ENCODE peak calls at places on chromosomes 11 and 22, in six cellular contexts. P, X, C, J, Q and E are unnamed samples.

GRCh38 chr22:32644252-32645100 is 157.0 kb upstream of the TIMP3 start:
- DNase-seq in P (peak; percentile 76), X (no peak), C (peak; percentile 96), J (peak; percentile 5), Q (peak; percentile 76), E (no peak)

GRCh38 chr11:133476570-133477262 is 55.6 kb downstream of the OPCML start:
- DNase-seq in P (no peak), X (no peak), C (peak; percentile 28), J (no peak), Q (no peak), E (no peak)

GRCh38 chr11:1196516-1197391 is 26.1 kb upstream of the MUC5B start:
- DNase-seq in P (peak; percentile 49), X (no peak), C (no peak), J (no peak), Q (peak; percentile 46), E (no peak)

GRCh38 chr11:120839846-120840402 is 184.0 kb upstream of the TBCEL start:
- DNase-seq in P (no peak), X (peak; percentile 42), C (no peak), J (no peak), Q (no peak), E (no peak)

GRCh38 chr11:70036971-70037882 is 40.9 kb upstream of the ANO1 start:
- DNase-seq in P (no peak), X (no peak), C (no peak), J (no peak), Q (no peak), E (no peak)

GRCh38 chr22:37267128-37267587 is 15.2 kb upstream of the CYTH4 start:
- DNase-seq in P (peak; percentile 81), X (peak; percentile 59), C (no peak), J (peak; percentile 59), Q (no peak), E (peak; percentile 42)

GRCh38 chr11:35478411-35479139 is 46.8 kb downstream of the PAMR1 start:
- DNase-seq in P (no peak), X (no peak), C (no peak), J (no peak), Q (no peak), E (no peak)

GRCh38 chr11:40315122-40315521 is 1144.3 kb downstream of the LRRC4C start:
- DNase-seq in P (no peak), X (no peak), C (no peak), J (no peak), Q (no peak), E (no peak)

GRCh38 chr11:36110698-36111410 is 167.0 kb downstream of the LDLRAD3 start:
- DNase-seq in P (no peak), X (no peak), C (no peak), J (no peak), Q (no peak), E (no peak)

GRCh38 chr11:57885298-57886035 is 123.9 kb downstream of the CTNND1 start:
- DNase-seq in P (no peak), X (no peak), C (peak; percentile 13), J (no peak), Q (no peak), E (no peak)

GRCh38 chr11:20005747-20006146 is 154.5 kb downstream of the DBX1 start:
- DNase-seq in P (no peak), X (no peak), C (no peak), J (no peak), Q (no peak), E (no peak)

GRCh38 chr11:114232400-114233070 is 63.7 kb upstream of the NNMT start:
- DNase-seq in P (no peak), X (no peak), C (no peak), J (no peak), Q (no peak), E (no peak)

GRCh38 chr22:20441631-20442484 is 4.2 kb upstream of the SCARF2 start:
- DNase-seq in P (peak; percentile 61), X (peak; percentile 57), C (no peak), J (no peak), Q (no peak), E (no peak)

GRCh38 chr11:118907051-118907748 is 18.5 kb downstream of the BCL9L start:
- DNase-seq in P (peak; percentile 89), X (peak; percentile 84), C (no peak), J (peak; percentile 85), Q (peak; percentile 88), E (no peak)

GRCh38 chr11:30447246-30447645 is 124.3 kb downstream of the ARL14EP start:
- DNase-seq in P (no peak), X (no peak), C (no peak), J (no peak), Q (no peak), E (no peak)

GRCh38 chr11:110735431-110736157 is 23.4 kb upstream of the ARHGAP20 start:
- DNase-seq in P (no peak), X (no peak), C (no peak), J (no peak), Q (no peak), E (no peak)

GRCh38 chr22:33470456-33470855 is 412.3 kb upstream of the SYN3 start:
- DNase-seq in P (no peak), X (no peak), C (no peak), J (no peak), Q (no peak), E (no peak)

GRCh38 chr11:534592-535518 is 521 bp downstream of the HRAS start:
- DNase-seq in P (no peak), X (peak; percentile 37), C (peak; percentile 74), J (no peak), Q (peak; percentile 72), E (no peak)

GRCh38 chr11:7637447-7638157 is 35.7 kb downstream of the CYB5R2 start:
- DNase-seq in P (no peak), X (no peak), C (peak; percentile 50), J (no peak), Q (no peak), E (no peak)

GRCh38 chr11:106202935-106203620 is 125.6 kb downstream of the AASDHPPT start:
- DNase-seq in P (no peak), X (no peak), C (no peak), J (no peak), Q (no peak), E (no peak)

GRCh38 chr22:49530671-49531532 is 296.8 kb downstream of the BRD1 start:
- DNase-seq in P (peak; percentile 47), X (no peak), C (no peak), J (no peak), Q (no peak), E (no peak)

GRCh38 chr11:68076371-68077042 is 37.7 kb downstream of the TCIRG1 start:
- DNase-seq in P (no peak), X (no peak), C (no peak), J (no peak), Q (no peak), E (no peak)

GRCh38 chr22:20019661-20020532 is 1.0 kb upstream of the TANGO2 start:
- DNase-seq in P (peak; percentile 52), X (no peak), C (no peak), J (no peak), Q (no peak), E (no peak)

GRCh38 chr11:119363874-119364590 is 17.5 kb downstream of the USP2 start:
- DNase-seq in P (peak; percentile 84), X (no peak), C (no peak), J (no peak), Q (no peak), E (peak; percentile 77)

GRCh38 chr11:22234743-22235142 is 41.9 kb downstream of the ANO5 start:
- DNase-seq in P (no peak), X (no peak), C (no peak), J (no peak), Q (no peak), E (no peak)

GRCh38 chr11:131764126-131764525 is 393.7 kb downstream of the NTM start:
- DNase-seq in P (no peak), X (no peak), C (no peak), J (no peak), Q (no peak), E (no peak)

GRCh38 chr11:131759140-131759539 is 388.7 kb downstream of the NTM start:
- DNase-seq in P (no peak), X (no peak), C (no peak), J (no peak), Q (no peak), E (no peak)

GRCh38 chr11:131763193-131763890 is 392.9 kb downstream of the NTM start:
- DNase-seq in P (no peak), X (no peak), C (no peak), J (no peak), Q (no peak), E (no peak)

GRCh38 chr11:131760191-131760951 is 390.0 kb downstream of the NTM start:
- DNase-seq in P (no peak), X (no peak), C (no peak), J (no peak), Q (no peak), E (no peak)

DNA sequence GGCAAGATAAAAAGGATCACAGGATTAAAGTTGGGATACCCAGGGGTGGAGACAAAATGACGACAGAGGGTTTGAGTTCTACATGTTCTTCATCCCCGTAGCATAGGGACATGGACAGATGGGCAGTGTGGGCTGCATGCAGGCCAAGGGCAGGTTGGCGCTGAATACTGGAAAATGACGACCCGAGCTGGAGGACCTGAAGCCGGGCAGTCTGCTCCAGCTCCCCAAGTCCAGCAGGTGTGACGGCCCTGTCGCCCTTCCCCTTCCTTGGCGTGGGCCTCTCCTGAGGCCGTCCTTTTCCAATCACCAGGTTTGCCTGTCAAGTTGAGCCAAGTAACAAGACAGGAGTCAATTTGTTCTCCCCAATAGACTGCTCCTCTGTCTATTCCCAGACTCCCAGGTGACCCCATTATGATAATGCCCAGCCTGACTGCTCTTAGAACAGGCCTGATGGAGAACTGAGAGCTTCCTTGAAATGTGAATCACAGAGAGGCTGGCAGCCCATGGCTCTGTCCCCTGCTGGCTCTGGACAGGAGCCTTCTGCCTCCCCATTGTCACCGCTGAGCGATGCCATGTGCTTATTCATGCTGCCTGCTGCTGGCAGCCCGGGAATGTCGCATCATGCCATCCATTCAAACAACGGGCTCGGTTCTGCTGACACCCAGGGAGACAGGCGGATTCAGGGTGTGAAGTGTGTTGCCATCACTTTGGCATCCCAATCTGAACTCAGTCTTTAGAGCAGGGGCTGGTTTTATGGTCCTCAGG is 392.1 kb downstream of the NTM start:
- DNase-seq in P (no peak), X (no peak), C (no peak), J (no peak), Q (no peak), E (no peak)
- TF ChIP-seq CTCF in P (no peak), X (no peak), C (no peak), J (no peak), Q (no peak), E (no peak)

GRCh38 chr11:86167499-86168161 is 76.9 kb upstream of the EED start:
- DNase-seq in P (no peak), X (no peak), C (no peak), J (no peak), Q (no peak), E (no peak)
- TF ChIP-seq CTCF in P (no peak), X (no peak), C (no peak), J (no peak), Q (no peak), E (no peak)

DNA sequence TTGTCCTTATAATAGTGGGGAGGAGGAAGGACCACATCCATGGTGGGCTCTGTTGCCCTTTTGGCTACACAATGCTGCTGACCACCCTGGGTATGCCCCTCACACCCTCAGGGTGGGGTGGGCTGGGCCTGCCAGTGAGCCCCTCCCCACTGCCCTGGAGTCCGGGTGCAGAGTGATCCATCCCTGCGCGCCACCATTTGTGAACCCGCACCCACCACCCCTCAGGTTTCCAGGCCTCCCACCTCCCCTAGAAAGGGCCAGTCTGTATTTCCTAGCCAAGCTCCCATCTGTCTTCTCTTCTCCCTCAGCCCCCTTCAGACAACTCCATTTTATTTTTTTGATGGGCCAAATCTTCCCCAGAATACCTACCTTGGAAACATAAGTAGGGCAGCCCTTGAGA is 25.0 kb downstream of the MS4A10 start:
- DNase-seq in P (no peak), X (no peak), C (no peak), J (no peak), Q (no peak), E (no peak)
- TF ChIP-seq CTCF in P (no peak), X (no peak), C (no peak), J (no peak), Q (no peak), E (no peak)

GRCh38 chr11:2691991-2692841 is 7.6 kb downstream of the KCNQ1OT1 start:
- DNase-seq in P (no peak), X (no peak), C (no peak), J (no peak), Q (peak; percentile 27), E (no peak)
- TF ChIP-seq CTCF in P (no peak), X (no peak), C (peak; percentile 53), J (no peak), Q (no peak), E (no peak)